ENCODE peak calls at places on chromosome 9, in four cellular contexts. G is A549, S is K562, N is ovary. O is an unnamed sample.
A peak's percentile ranks its signal among the peaks of the same experiment; 100 is the strongest.

GRCh38 chr9:136107953-136108647 is 10.6 kb downstream of the TMEM250 start:
- DNase-seq in G (no peak), S (peak; percentile 62), N (no peak), O (no peak)

GRCh38 chr9:136773386-136774044 is 9.2 kb upstream of the LCN15 start:
- DNase-seq in G (peak; percentile 65), S (peak; percentile 75), N (no peak), O (no peak)

GRCh38 chr9:91443321-91443993 is 19.8 kb upstream of the NFIL3 start:
- DNase-seq in G (no peak), S (no peak), N (no peak), O (no peak)

GRCh38 chr9:68643901-68644809 is 60.9 kb upstream of the PIP5K1B start:
- DNase-seq in G (no peak), S (peak; percentile 54), N (no peak), O (peak; percentile 66)

GRCh38 chr9:107437716-107438115 is 51.9 kb downstream of the KLF4 start:
- DNase-seq in G (no peak), S (no peak), N (no peak), O (no peak)

GRCh38 chr9:136656795-136657611 is 5.7 kb upstream of the EGFL7 start:
- DNase-seq in G (no peak), S (no peak), N (no peak), O (no peak)

GRCh38 chr9:6226696-6227095 is 11.1 kb downstream of the IL33 start:
- DNase-seq in G (no peak), S (no peak), N (no peak), O (no peak)

GRCh38 chr9:81268048-81268447 is 421.3 kb downstream of the TLE1 start:
- DNase-seq in G (no peak), S (no peak), N (no peak), O (no peak)

GRCh38 chr9:136031741-136032638 is 63.1 kb downstream of the NACC2 start:
- DNase-seq in G (no peak), S (no peak), N (no peak), O (no peak)

GRCh38 chr9:137053944-137054931 is at the start of gene ENTPD2:
- DNase-seq in G (no peak), S (peak; percentile 86), N (no peak), O (peak; percentile 86)

GRCh38 chr9:2809692-2810423 is 34.0 kb downstream of the PUM3 start:
- DNase-seq in G (peak; percentile 85), S (no peak), N (peak; percentile 57), O (no peak)

GRCh38 chr9:104903609-104904008 is 24.3 kb downstream of the ABCA1 start:
- DNase-seq in G (no peak), S (no peak), N (no peak), O (no peak)

GRCh38 chr9:89204811-89205210 is 26.2 kb upstream of the SHC3 start:
- DNase-seq in G (no peak), S (no peak), N (no peak), O (peak; percentile 15)

GRCh38 chr9:88945636-88946333 is 45.5 kb upstream of the S1PR3 start:
- DNase-seq in G (no peak), S (no peak), N (no peak), O (no peak)

GRCh38 chr9:77456829-77457437 is 191.2 kb downstream of the GNA14 start:
- DNase-seq in G (peak; percentile 90), S (peak; percentile 72), N (peak; percentile 84), O (peak; percentile 87)

GRCh38 chr9:36292641-36293040 is 34.4 kb upstream of the GNE start:
- DNase-seq in G (no peak), S (no peak), N (no peak), O (no peak)

GRCh38 chr9:131732636-131733340 is 7.1 kb downstream of the RAPGEF1 start:
- DNase-seq in G (no peak), S (no peak), N (no peak), O (peak; percentile 77)

GRCh38 chr9:131733601-131734061 is 6.2 kb downstream of the RAPGEF1 start:
- DNase-seq in G (peak; percentile 88), S (peak; percentile 59), N (no peak), O (peak; percentile 69)

GRCh38 chr9:37372839-37373238 is 49.7 kb upstream of the GRHPR start:
- DNase-seq in G (no peak), S (no peak), N (no peak), O (no peak)

GRCh38 chr9:123860603-123861002 is 69.3 kb downstream of the DENND1A start:
- DNase-seq in G (no peak), S (no peak), N (no peak), O (no peak)

GRCh38 chr9:98159790-98160189 is 32.6 kb downstream of the CORO2A start:
- DNase-seq in G (no peak), S (no peak), N (no peak), O (no peak)

GRCh38 chr9:111736714-111737113 is 58.0 kb downstream of the SHOC1 start:
- DNase-seq in G (no peak), S (no peak), N (no peak), O (no peak)

GRCh38 chr9:34988218-34989055 is 1.1 kb upstream of the DNAJB5 start:
- DNase-seq in G (no peak), S (no peak), N (peak; percentile 59), O (peak; percentile 65)

GRCh38 chr9:35112257-35113020 is 3.2 kb downstream of the ATOSB start:
- DNase-seq in G (no peak), S (no peak), N (no peak), O (no peak)

GRCh38 chr9:90805006-90805993 is 3.7 kb downstream of the SYK start:
- DNase-seq in G (no peak), S (peak; percentile 31), N (no peak), O (no peak)

GRCh38 chr9:99628843-99629242 is 192.8 kb upstream of the NR4A3 start:
- DNase-seq in G (no peak), S (no peak), N (no peak), O (no peak)

GRCh38 chr9:70257991-70258691 is 637 bp upstream of the SMC5 start:
- DNase-seq in G (no peak), S (peak; percentile 14), N (peak; percentile 36), O (peak; percentile 54)

GRCh38 chr9:135474915-135475314 is 4.7 kb upstream of the PPP1R26 start:
- DNase-seq in G (peak; percentile 60), S (peak; percentile 77), N (no peak), O (no peak)

GRCh38 chr9:100322954-100323536 is 29.7 kb downstream of the TEX10 start:
- DNase-seq in G (peak; percentile 52), S (peak; percentile 31), N (peak; percentile 32), O (peak; percentile 60)

GRCh38 chr9:113528088-113528487 is 64.6 kb downstream of the RGS3 start:
- DNase-seq in G (no peak), S (no peak), N (no peak), O (peak; percentile 86)

GRCh38 chr9:98518556-98518955 is 190.2 kb downstream of the GABBR2 start:
- DNase-seq in G (no peak), S (no peak), N (no peak), O (no peak)

DNA sequence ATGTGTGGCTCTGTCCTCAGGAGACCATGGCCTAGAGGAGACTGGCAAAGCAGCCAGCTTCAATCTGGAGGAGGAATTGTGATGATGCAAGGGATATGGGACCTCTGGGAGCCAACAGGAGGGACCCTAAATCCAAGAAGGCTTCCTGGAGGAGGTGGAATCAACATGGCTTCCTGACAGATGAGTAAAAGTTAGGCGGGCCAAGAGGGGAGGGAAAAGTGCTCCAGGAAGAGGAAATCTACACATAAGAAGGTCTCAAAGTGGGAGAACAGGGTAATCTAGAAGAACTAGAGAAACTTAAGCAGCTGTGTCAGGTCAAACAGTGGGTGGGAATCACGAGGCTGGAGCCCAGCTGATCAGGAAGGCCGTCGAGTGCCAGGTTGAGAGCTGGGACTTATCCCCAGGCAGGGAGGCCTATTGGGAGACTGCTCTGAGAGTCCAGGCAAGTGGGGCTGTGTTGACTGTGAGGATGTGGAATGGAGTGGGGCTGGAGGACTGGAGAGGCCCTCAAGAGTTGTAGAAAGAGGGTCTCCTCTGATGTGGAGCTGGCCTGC is 119.1 kb downstream of the C9orf50 start:
- DNase-seq in G (no peak), S (no peak), N (no peak), O (no peak)
- TF ChIP-seq POLR2A in G (no peak), S (no peak), N (no peak), O (no peak)

GRCh38 chr9:95005276-95006141 is 279.0 kb downstream of the AOPEP start:
- DNase-seq in G (peak; percentile 68), S (no peak), N (no peak), O (no peak)

GRCh38 chr9:95000821-95001220 is 274.3 kb downstream of the AOPEP start:
- DNase-seq in G (no peak), S (no peak), N (no peak), O (no peak)

GRCh38 chr9:95001720-95002119 is 275.2 kb downstream of the AOPEP start:
- DNase-seq in G (no peak), S (no peak), N (no peak), O (no peak)

GRCh38 chr9:95004452-95005275 is 278.2 kb downstream of the AOPEP start:
- DNase-seq in G (peak; percentile 74), S (peak; percentile 72), N (peak; percentile 78), O (no peak)

GRCh38 chr9:95003694-95004451 is 277.4 kb downstream of the AOPEP start:
- DNase-seq in G (peak; percentile 80), S (peak; percentile 57), N (peak; percentile 71), O (peak; percentile 71)
- TF ChIP-seq POLR2A in G (peak; percentile 4), S (no peak), N (peak; percentile 8), O (no peak)

GRCh38 chr9:133956520-133957076 is 35.5 kb downstream of the VAV2 start:
- DNase-seq in G (no peak), S (no peak), N (peak; percentile 46), O (no peak)

GRCh38 chr9:133953621-133953975 is 38.5 kb downstream of the VAV2 start:
- DNase-seq in G (no peak), S (no peak), N (no peak), O (no peak)

GRCh38 chr9:133953976-133954709 is 38.0 kb downstream of the VAV2 start:
- DNase-seq in G (no peak), S (no peak), N (peak; percentile 15), O (peak; percentile 63)

GRCh38 chr9:133955821-133956411 is 36.2 kb downstream of the VAV2 start:
- DNase-seq in G (no peak), S (no peak), N (peak; percentile 52), O (peak; percentile 79)

DNA sequence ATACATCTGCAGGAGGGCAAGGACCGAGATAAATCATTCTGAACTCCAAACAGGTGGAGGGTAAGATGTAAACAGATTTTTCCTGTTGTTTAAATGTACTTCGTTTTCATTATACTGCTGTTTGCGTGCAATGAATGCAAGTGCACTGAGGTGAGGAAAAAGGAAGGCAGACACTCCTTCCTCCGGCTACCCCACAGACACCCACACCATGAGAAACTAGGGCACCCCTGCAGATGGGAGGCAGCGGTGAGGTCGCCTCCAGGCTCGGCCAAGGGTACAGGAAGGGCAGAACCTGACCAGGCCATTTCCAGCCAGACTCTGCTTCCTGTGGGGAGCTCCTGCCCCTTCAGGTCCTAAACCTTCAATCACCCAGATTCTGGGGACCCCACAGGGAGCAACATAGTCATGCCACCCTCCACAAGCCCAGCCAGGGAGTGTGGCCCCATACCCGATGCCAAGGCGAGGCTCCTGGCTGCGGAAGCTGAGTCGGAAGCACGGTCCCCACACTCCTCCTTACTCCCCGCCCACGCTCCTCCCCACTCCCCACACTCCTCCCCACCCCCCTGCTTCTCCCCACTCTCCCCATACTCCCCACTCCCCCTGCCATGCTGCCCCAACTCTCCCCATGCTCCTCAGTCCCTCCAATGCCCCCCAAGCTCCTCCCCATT is 37.1 kb downstream of the VAV2 start:
- DNase-seq in G (no peak), S (no peak), N (no peak), O (peak; percentile 74)
- TF ChIP-seq POLR2A in G (no peak), S (no peak), N (no peak), O (no peak)

DNA sequence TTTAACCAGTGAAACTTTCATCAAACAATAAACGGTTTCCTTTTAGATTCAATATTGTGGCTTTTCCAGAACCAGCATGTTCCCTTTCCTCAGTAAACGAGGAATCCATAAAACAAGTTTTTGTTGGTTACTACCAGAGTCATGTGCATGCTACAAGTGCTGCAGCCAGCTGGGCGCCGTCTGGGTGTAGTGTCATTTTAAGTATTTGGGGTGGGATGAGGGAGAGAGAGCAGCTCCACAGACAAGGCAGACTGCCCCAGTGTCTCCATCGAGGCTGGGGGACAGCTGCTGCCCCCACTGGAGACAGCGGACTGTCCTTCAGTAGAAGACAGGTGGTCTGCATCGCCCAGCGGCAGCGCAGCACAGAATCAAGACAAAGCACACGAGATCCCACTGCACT is 17.3 kb downstream of the ARPC5L start:
- DNase-seq in G (no peak), S (no peak), N (no peak), O (no peak)
- TF ChIP-seq POLR2A in G (no peak), S (no peak), N (no peak), O (no peak)